ENCODE peak calls at places on chromosome 18, in five cellular contexts. K, F, D, G and I are unnamed samples.
A peak's percentile ranks its signal among the peaks of the same experiment; 100 is the strongest.

GRCh38 chr18:35060092-35060491 is 18.9 kb downstream of the MAPRE2 start:
- DNase-seq in K (no peak), F (no peak), D (no peak), G (no peak), I (no peak)

GRCh38 chr18:80196528-80197320 is 50.6 kb downstream of the PARD6G start:
- DNase-seq in K (no peak), F (peak; percentile 41), D (peak; percentile 23), G (peak; percentile 74), I (peak; percentile 52)

GRCh38 chr18:12049983-12050811 is 43.4 kb upstream of the ANKRD62 start:
- DNase-seq in K (peak; percentile 59), F (no peak), D (no peak), G (no peak), I (no peak)

GRCh38 chr18:8717011-8717770 is 11.8 kb downstream of the MTCL1 start:
- DNase-seq in K (no peak), F (no peak), D (no peak), G (no peak), I (no peak)

GRCh38 chr18:54802178-54802577 is 26.1 kb upstream of the RAB27B start:
- DNase-seq in K (no peak), F (no peak), D (no peak), G (no peak), I (no peak)

GRCh38 chr18:657998-658946 is 819 bp downstream of the TYMS start:
- DNase-seq in K (peak; percentile 57), F (peak; percentile 85), D (peak; percentile 94), G (peak; percentile 98), I (peak; percentile 78)

GRCh38 chr18:13474907-13475306 is 251.5 kb downstream of the FAM210A start:
- DNase-seq in K (no peak), F (no peak), D (peak; percentile 28), G (no peak), I (no peak)

GRCh38 chr18:26459340-26459739 is 89.0 kb downstream of the KCTD1 start:
- DNase-seq in K (no peak), F (no peak), D (no peak), G (no peak), I (no peak)

GRCh38 chr18:24368749-24369148 is 28.9 kb downstream of the OSBPL1A start:
- DNase-seq in K (no peak), F (no peak), D (peak; percentile 2), G (no peak), I (no peak)

GRCh38 chr18:65425366-65425765 is 325.4 kb upstream of the CDH7 start:
- DNase-seq in K (no peak), F (no peak), D (no peak), G (no peak), I (no peak)

DNA sequence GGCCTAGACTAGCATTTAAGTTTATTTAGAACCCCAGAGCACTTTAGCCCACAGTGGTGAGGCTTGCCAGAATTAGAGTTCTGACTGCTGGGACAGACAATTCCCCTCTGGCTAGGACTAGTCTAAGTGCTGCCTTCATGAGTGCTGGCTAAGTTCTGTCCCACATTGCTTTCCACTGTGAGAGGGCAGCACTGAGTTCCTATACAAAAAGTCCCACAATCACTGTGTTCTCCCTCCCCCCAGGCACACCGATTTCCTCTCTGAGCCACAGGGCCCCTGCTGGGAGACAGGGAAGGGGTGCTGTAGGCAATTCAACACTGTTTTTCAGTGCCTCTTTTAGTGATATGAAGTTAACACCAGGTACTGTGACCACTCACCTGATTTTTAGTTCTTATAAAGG is 310.9 kb downstream of the DLGAP1 start:
- DNase-seq in K (no peak), F (no peak), D (no peak), G (no peak), I (no peak)
- H3K27me3 ChIP-seq in K (no peaks in the 10 kb centered on the region), F (no peaks in the 10 kb centered on the region), D (no peaks in the 10 kb centered on the region), G (no peaks in the 10 kb centered on the region), I (no peaks in the 10 kb centered on the region)

GRCh38 chr18:63314062-63314790 is 5.3 kb downstream of the BCL2 start:
- DNase-seq in K (no peak), F (no peak), D (no peak), G (no peak), I (no peak)

GRCh38 chr18:63317556-63317946 is 2.0 kb downstream of the BCL2 start:
- DNase-seq in K (no peak), F (no peak), D (no peak), G (no peak), I (no peak)

GRCh38 chr18:63314991-63315662 is 4.4 kb downstream of the BCL2 start:
- DNase-seq in K (no peak), F (no peak), D (no peak), G (no peak), I (no peak)

GRCh38 chr18:63316612-63317555 is 2.7 kb downstream of the BCL2 start:
- DNase-seq in K (no peak), F (no peak), D (no peak), G (no peak), I (no peak)

GRCh38 chr18:63315879-63316278 is 3.7 kb downstream of the BCL2 start:
- DNase-seq in K (no peak), F (no peak), D (no peak), G (no peak), I (peak; percentile 37)
- H3K4me2 ChIP-seq in K (peak overlapping the region; percentile 88), F (no peak overlapping the region), D (no peak overlapping the region), G (no peak overlapping the region), I (no peak overlapping the region)

DNA sequence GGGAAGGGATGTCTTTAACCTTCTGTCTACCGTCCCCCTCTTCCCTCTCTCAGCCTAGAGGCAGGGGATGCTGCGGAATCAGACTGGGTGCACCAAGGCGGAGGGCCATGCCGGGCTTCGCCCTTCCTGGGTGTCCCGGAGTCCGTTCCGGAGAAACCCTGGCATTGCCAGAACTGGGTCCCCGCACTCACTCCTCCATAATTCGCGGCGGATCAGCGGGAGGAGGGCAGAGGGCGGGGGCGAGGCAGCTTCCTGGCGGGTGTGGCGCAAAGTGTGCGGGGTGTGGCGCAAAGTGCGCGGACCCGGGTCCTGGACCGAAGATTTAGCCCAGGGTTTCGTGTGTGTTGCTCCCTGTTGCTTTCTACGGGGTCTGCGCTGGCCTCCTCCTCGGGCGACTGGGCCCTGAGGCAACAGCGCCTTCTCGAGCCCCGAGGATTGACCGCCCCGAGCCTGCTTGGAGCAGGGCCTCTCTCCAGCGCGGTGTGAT is 12.4 kb upstream of the SKOR2 start:
- DNase-seq in K (no peak), F (no peak), D (no peak), G (peak; percentile 74), I (no peak)
- H3K27me3 ChIP-seq in K (peaks cover 11% of the 10 kb centered on the region), F (peaks cover 22% of the 10 kb centered on the region), D (peaks cover 51% of the 10 kb centered on the region), G (peaks cover 40% of the 10 kb centered on the region), I (peaks cover 49% of the 10 kb centered on the region)

GRCh38 chr18:67597759-67598158 is 81.2 kb upstream of the DSEL start:
- DNase-seq in K (no peak), F (no peak), D (no peak), G (no peak), I (no peak)
- H3K4me2 ChIP-seq in K (no peak overlapping the region), F (no peak overlapping the region), D (no peak overlapping the region), G (no peak overlapping the region), I (no peak overlapping the region)

DNA sequence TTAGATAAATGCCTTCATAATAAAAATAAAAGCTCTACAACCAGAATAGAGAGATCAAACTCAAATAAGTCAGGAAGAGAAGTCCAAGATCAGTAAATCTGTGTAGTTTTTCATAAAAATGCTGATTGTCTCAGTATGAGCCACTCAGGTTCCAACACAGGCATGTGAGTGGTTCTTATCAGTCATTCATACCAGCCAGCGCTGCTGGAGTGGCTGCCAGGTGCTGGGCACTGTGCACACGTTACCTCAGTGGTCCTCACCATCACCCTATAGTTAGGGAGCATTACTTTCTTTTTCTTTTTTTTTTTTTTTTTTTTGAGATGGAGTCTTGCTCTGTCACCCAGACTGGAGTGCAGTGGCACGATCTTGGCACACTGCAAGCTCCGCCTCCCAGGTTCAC is 23.8 kb downstream of the CNDP1 start:
- DNase-seq in K (no peak), F (no peak), D (no peak), G (no peak), I (no peak)
- H3K27me3 ChIP-seq in K (no peaks in the 10 kb centered on the region), F (peaks cover 3% of the 10 kb centered on the region), D (peaks cover 20% of the 10 kb centered on the region), G (peaks cover 15% of the 10 kb centered on the region), I (peaks cover 3% of the 10 kb centered on the region)

GRCh38 chr18:48713302-48713701 is 174.5 kb downstream of the CTIF start:
- DNase-seq in K (no peak), F (no peak), D (no peak), G (no peak), I (no peak)
- H3K4me2 ChIP-seq in K (no peak overlapping the region), F (no peak overlapping the region), D (no peak overlapping the region), G (peak overlapping the region; percentile 3), I (no peak overlapping the region)

GRCh38 chr18:22168360-22168921 is 948 bp upstream of the GATA6 start:
- DNase-seq in K (no peak), F (peak; percentile 26), D (no peak), G (peak; percentile 91), I (no peak)
- H3K27me3 ChIP-seq in K (peaks cover 23% of the 10 kb centered on the region), F (peaks cover 38% of the 10 kb centered on the region), D (peaks cover 49% of the 10 kb centered on the region), G (peaks cover 69% of the 10 kb centered on the region), I (peaks cover 61% of the 10 kb centered on the region)

GRCh38 chr18:77091366-77091765 is 41.2 kb downstream of the MBP start:
- DNase-seq in K (no peak), F (no peak), D (no peak), G (no peak), I (no peak)
- H3K4me2 ChIP-seq in K (no peak overlapping the region), F (no peak overlapping the region), D (no peak overlapping the region), G (no peak overlapping the region), I (no peak overlapping the region)

GRCh38 chr18:76960528-76961035 is 138.2 kb downstream of the ZNF236 start:
- DNase-seq in K (no peak), F (no peak), D (no peak), G (no peak), I (no peak)
- H3K27me3 ChIP-seq in K (no peaks in the 10 kb centered on the region), F (no peaks in the 10 kb centered on the region), D (no peaks in the 10 kb centered on the region), G (no peaks in the 10 kb centered on the region), I (no peaks in the 10 kb centered on the region)

GRCh38 chr18:28176674-28176932 is 327 bp downstream of the CDH2 start:
- DNase-seq in K (no peak), F (no peak), D (no peak), G (no peak), I (no peak)

GRCh38 chr18:28174181-28174906 is 2.6 kb downstream of the CDH2 start:
- DNase-seq in K (no peak), F (no peak), D (no peak), G (no peak), I (no peak)

GRCh38 chr18:28176933-28177827 is at the start of gene CDH2:
- DNase-seq in K (no peak), F (peak; percentile 71), D (peak; percentile 91), G (peak; percentile 99), I (peak; percentile 88)

GRCh38 chr18:28175930-28176673 is 828 bp downstream of the CDH2 start:
- DNase-seq in K (no peak), F (peak; percentile 30), D (peak; percentile 66), G (peak; percentile 84), I (no peak)

GRCh38 chr18:28175047-28175929 is 1.6 kb downstream of the CDH2 start:
- DNase-seq in K (no peak), F (no peak), D (peak; percentile 83), G (peak; percentile 95), I (peak; percentile 60)
- H3K4me2 ChIP-seq in K (no peak overlapping the region), F (peak overlapping the region; percentile 83), D (peak overlapping the region; percentile 86), G (peak overlapping the region; percentile 91), I (peak overlapping the region; percentile 88)